ENCODE peak calls at places on chromosomes 11 and 22, in four cellular contexts. One of them, this sample, is unnamed.

GRCh38 chr22:35335936-35336781 is 36.5 kb downstream of the TOM1 start:
- DNase-seq in gastrocnemius medialis: no peak
- DNase-seq in MM.1S: no peak
- DNase-seq in HCT116: no peak
- DNase-seq in this sample: no peak

GRCh38 chr22:26502688-26503561 is 9.3 kb downstream of the TFIP11 start:
- DNase-seq in gastrocnemius medialis: peak; percentile 91
- DNase-seq in MM.1S: peak; percentile 92
- DNase-seq in HCT116: no peak
- DNase-seq in this sample: peak; percentile 94

GRCh38 chr11:125373426-125374391 is 122.4 kb downstream of the FEZ1 start:
- DNase-seq in gastrocnemius medialis: peak; percentile 39
- DNase-seq in MM.1S: no peak
- DNase-seq in HCT116: no peak
- DNase-seq in this sample: peak; percentile 45

GRCh38 chr11:96154802-96155520 is 188.0 kb downstream of the MAML2 start:
- DNase-seq in gastrocnemius medialis: no peak
- DNase-seq in MM.1S: no peak
- DNase-seq in HCT116: no peak
- DNase-seq in this sample: no peak

GRCh38 chr11:113876798-113877672 is 1.7 kb upstream of the USP28 start:
- DNase-seq in gastrocnemius medialis: no peak
- DNase-seq in MM.1S: no peak
- DNase-seq in HCT116: no peak
- DNase-seq in this sample: peak; percentile 15

GRCh38 chr11:61950035-61950547 is at the start of gene BEST1:
- DNase-seq in gastrocnemius medialis: no peak
- DNase-seq in MM.1S: no peak
- DNase-seq in HCT116: no peak
- DNase-seq in this sample: no peak

GRCh38 chr11:112221263-112221835 is 4.9 kb upstream of the PTS start:
- DNase-seq in gastrocnemius medialis: no peak
- DNase-seq in MM.1S: no peak
- DNase-seq in HCT116: no peak
- DNase-seq in this sample: no peak

GRCh38 chr11:95322546-95322945 is 91.5 kb upstream of the SESN3 start:
- DNase-seq in gastrocnemius medialis: no peak
- DNase-seq in MM.1S: no peak
- DNase-seq in HCT116: no peak
- DNase-seq in this sample: no peak

GRCh38 chr22:26642465-26643367 is 14.7 kb upstream of the MIAT start:
- DNase-seq in gastrocnemius medialis: no peak
- DNase-seq in MM.1S: peak; percentile 68
- DNase-seq in HCT116: no peak
- DNase-seq in this sample: peak; percentile 84

GRCh38 chr11:116052603-116053537 is 548.7 kb upstream of the CADM1 start:
- DNase-seq in gastrocnemius medialis: no peak
- DNase-seq in MM.1S: no peak
- DNase-seq in HCT116: no peak
- DNase-seq in this sample: no peak

GRCh38 chr11:9260182-9261146 is 4.7 kb downstream of the DENND5A start:
- DNase-seq in gastrocnemius medialis: no peak
- DNase-seq in MM.1S: peak; percentile 77
- DNase-seq in HCT116: no peak
- DNase-seq in this sample: no peak
- H3K4me3 ChIP-seq in gastrocnemius medialis: no peak overlapping the region
- H3K4me3 ChIP-seq in MM.1S: no peak overlapping the region
- H3K4me3 ChIP-seq in HCT116: no peak overlapping the region
- H3K4me3 ChIP-seq in this sample: no peak overlapping the region

GRCh38 chr22:28795932-28796856 is 4.2 kb downstream of the XBP1 start:
- DNase-seq in gastrocnemius medialis: no peak
- DNase-seq in MM.1S: peak; percentile 39
- DNase-seq in HCT116: no peak
- DNase-seq in this sample: no peak

GRCh38 chr22:28799834-28800307 is 498 bp downstream of the XBP1 start:
- DNase-seq in gastrocnemius medialis: peak; percentile 59
- DNase-seq in MM.1S: peak; percentile 33
- DNase-seq in HCT116: no peak
- DNase-seq in this sample: peak; percentile 52

GRCh38 chr22:28800308-28801041 is at the start of gene XBP1:
- DNase-seq in gastrocnemius medialis: peak; percentile 94
- DNase-seq in MM.1S: peak; percentile 96
- DNase-seq in HCT116: peak; percentile 79
- DNase-seq in this sample: peak; percentile 95

GRCh38 chr22:28799125-28799833 is 1.1 kb downstream of the XBP1 start:
- DNase-seq in gastrocnemius medialis: peak; percentile 82
- DNase-seq in MM.1S: peak; percentile 53
- DNase-seq in HCT116: peak; percentile 35
- DNase-seq in this sample: peak; percentile 83

GRCh38 chr22:28798810-28799124 is 1.6 kb downstream of the XBP1 start:
- DNase-seq in gastrocnemius medialis: no peak
- DNase-seq in MM.1S: no peak
- DNase-seq in HCT116: no peak
- DNase-seq in this sample: no peak
- H3K4me3 ChIP-seq in gastrocnemius medialis: peak overlapping the region; percentile 84
- H3K4me3 ChIP-seq in MM.1S: peak overlapping the region; percentile 77
- H3K4me3 ChIP-seq in HCT116: peak overlapping the region; percentile 91
- H3K4me3 ChIP-seq in this sample: peak overlapping the region; percentile 100

GRCh38 chr22:29054251-29054767 is 7.3 kb downstream of the C22orf31 start:
- DNase-seq in gastrocnemius medialis: no peak
- DNase-seq in MM.1S: no peak
- DNase-seq in HCT116: no peak
- DNase-seq in this sample: no peak

GRCh38 chr22:29056472-29056871 is 5.2 kb downstream of the C22orf31 start:
- DNase-seq in gastrocnemius medialis: no peak
- DNase-seq in MM.1S: no peak
- DNase-seq in HCT116: no peak
- DNase-seq in this sample: no peak

GRCh38 chr22:29053048-29053702 is 8.5 kb downstream of the C22orf31 start:
- DNase-seq in gastrocnemius medialis: no peak
- DNase-seq in MM.1S: no peak
- DNase-seq in HCT116: no peak
- DNase-seq in this sample: no peak

GRCh38 chr22:29050457-29050856 is 11.2 kb downstream of the C22orf31 start:
- DNase-seq in gastrocnemius medialis: no peak
- DNase-seq in MM.1S: no peak
- DNase-seq in HCT116: no peak
- DNase-seq in this sample: no peak

DNA sequence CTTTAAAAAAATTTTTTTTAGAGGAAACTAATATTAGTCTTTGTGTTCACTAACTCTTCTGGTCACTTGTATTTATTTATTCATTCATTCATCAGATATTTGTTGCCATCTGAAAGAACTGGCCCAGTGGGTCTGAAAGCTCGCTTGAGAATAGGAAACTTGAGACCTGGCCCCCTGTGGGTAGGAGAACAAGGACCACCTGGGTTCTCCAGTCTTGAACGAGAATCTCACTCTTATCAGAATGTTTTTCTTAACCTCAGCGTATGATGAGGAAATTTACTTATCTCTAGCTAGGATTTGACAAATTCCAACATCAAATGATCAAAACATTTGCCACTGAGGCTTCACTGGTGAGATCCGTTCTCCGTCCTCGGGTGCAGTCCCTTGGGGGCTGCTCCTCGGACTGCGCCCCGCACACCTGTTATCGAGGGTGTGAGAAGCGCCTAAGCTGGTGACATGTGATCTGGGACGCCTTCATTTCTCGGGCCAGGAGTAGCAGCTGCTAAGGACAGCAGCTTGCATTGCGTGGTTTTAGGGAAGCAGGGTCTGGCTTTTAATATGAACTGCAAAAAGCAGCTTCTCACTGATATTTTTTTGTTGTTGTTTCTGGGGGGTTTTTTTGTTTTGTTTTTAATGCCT is 6.3 kb downstream of the C22orf31 start:
- DNase-seq in gastrocnemius medialis: no peak
- DNase-seq in MM.1S: no peak
- DNase-seq in HCT116: no peak
- DNase-seq in this sample: no peak
- H3K4me3 ChIP-seq in gastrocnemius medialis: no peak overlapping the region
- H3K4me3 ChIP-seq in MM.1S: no peak overlapping the region
- H3K4me3 ChIP-seq in HCT116: no peak overlapping the region
- H3K4me3 ChIP-seq in this sample: no peak overlapping the region

DNA sequence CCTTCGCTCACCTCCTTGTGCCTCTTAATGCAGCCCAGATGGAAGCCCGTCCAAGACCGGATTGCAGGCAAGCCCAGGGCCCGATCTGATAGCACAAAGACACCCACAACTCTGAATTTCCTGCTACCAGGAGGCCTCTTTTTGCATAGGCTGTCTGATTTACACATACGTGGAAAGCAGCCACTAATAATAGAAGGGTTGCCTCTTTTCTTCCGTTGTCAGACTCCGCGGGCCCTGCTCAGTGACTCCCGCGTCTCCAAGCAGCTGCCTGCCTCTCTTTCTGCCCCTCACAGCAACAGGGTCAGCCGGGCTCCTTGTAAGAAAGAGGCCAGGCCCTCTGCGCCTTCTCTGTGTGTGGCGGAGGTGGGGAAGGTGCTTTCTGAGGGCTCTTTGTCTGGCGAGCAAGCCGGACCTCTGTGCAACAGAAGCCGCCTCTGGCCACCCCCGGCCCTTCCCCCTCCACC is 26.7 kb downstream of the FLI1 start:
- DNase-seq in gastrocnemius medialis: no peak
- DNase-seq in MM.1S: peak; percentile 85
- DNase-seq in HCT116: no peak
- DNase-seq in this sample: peak; percentile 62
- H3K4me3 ChIP-seq in gastrocnemius medialis: no peak overlapping the region
- H3K4me3 ChIP-seq in MM.1S: peak overlapping the region; percentile 59
- H3K4me3 ChIP-seq in HCT116: no peak overlapping the region
- H3K4me3 ChIP-seq in this sample: no peak overlapping the region

DNA sequence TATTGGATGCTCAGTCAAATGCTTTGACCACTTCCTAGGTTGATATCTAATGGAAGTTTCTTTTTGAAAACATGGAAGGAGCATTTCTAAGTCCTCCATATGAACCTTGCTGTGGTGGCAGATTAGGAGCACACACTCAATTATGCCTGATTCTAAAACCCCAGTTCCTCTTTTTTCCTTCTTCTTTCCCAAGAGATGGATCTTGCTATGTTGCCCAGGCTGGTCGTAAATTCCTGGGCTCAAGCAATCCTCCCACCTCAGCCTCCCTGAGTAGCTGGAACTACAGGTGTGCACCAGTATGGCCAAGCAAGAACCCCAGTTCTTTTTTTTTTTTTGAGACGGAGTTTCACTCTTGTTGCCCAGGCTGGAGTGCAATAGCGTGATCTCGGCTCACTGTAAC is 3.0 kb downstream of the LYVE1 start:
- DNase-seq in gastrocnemius medialis: no peak
- DNase-seq in MM.1S: no peak
- DNase-seq in HCT116: no peak
- DNase-seq in this sample: no peak
- H3K4me3 ChIP-seq in gastrocnemius medialis: no peak overlapping the region
- H3K4me3 ChIP-seq in MM.1S: no peak overlapping the region
- H3K4me3 ChIP-seq in HCT116: no peak overlapping the region
- H3K4me3 ChIP-seq in this sample: no peak overlapping the region

GRCh38 chr11:18050853-18051252 is 4.8 kb upstream of the TPH1 start:
- DNase-seq in gastrocnemius medialis: no peak
- DNase-seq in MM.1S: no peak
- DNase-seq in HCT116: no peak
- DNase-seq in this sample: peak; percentile 13

GRCh38 chr11:18046116-18046777 is at the start of gene TPH1:
- DNase-seq in gastrocnemius medialis: peak; percentile 12
- DNase-seq in MM.1S: no peak
- DNase-seq in HCT116: no peak
- DNase-seq in this sample: no peak
- H3K4me3 ChIP-seq in gastrocnemius medialis: peak within 1 kb of the TSS; percentile 2
- H3K4me3 ChIP-seq in MM.1S: no peak within 1 kb of the TSS
- H3K4me3 ChIP-seq in HCT116: no peak within 1 kb of the TSS
- H3K4me3 ChIP-seq in this sample: no peak within 1 kb of the TSS

DNA sequence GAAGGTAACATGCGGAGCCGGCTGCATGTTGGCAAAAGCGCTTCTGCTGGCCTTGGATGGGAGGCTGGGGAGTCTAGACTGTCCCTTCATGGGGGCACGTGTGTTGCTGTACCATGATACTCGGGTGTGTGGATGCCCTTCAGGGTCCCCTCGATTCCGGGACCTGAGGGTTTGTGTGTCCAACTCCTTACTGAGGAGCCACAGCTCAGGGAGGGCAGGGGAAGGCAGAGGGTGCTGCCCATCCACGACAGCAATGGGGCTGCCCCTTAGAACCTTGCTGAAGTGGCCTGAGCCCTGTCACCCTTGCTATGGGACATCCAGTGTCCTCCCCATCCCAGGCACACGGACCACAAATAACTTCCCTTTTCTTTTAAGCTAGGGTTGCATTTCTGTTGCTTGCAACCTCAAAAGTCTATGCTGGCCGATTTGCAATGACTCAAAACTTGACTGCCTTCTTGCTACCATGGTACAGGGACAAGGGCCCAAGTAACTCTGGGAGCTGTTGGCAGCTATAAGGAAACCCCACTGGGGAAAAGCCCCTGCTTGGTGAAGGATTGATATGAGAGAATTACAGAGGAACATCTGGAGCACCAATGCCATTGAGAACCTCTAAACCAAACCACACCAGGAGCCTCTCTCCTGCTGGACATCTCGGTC is 43.8 kb downstream of the RTL6 start:
- DNase-seq in gastrocnemius medialis: no peak
- DNase-seq in MM.1S: no peak
- DNase-seq in HCT116: no peak
- DNase-seq in this sample: no peak
- H3K4me3 ChIP-seq in gastrocnemius medialis: no peak overlapping the region
- H3K4me3 ChIP-seq in MM.1S: no peak overlapping the region
- H3K4me3 ChIP-seq in HCT116: no peak overlapping the region
- H3K4me3 ChIP-seq in this sample: no peak overlapping the region

DNA sequence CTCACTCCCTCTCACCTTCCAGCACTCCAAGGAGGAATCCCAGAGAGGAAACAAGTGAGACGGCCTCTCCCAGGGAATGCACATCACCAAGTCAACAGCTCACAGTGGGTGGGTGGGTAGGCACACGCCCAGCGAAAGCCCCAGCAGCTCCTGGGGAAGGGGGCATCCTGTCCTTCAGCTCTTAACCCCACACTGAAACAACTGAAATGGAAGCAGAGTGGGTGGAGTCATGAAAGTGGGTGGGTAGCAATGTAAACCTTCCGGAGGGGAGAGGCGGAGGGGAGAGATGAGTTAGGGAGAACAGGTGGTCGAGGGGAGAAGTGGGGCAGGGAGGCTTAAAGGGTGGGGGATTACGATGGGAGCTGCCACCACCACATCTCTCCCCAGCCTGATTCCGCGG is 5.4 kb downstream of the MCHR1 start:
- DNase-seq in gastrocnemius medialis: no peak
- DNase-seq in MM.1S: no peak
- DNase-seq in HCT116: no peak
- DNase-seq in this sample: no peak
- H3K4me3 ChIP-seq in gastrocnemius medialis: no peak overlapping the region
- H3K4me3 ChIP-seq in MM.1S: no peak overlapping the region
- H3K4me3 ChIP-seq in HCT116: no peak overlapping the region
- H3K4me3 ChIP-seq in this sample: no peak overlapping the region